ENCODE peak calls at places on chromosomes 6 and 20, in nine cellular contexts. U is osteoblast, J is H1, G is foreskin fibroblast, S is RWPE1, M is IMR-90, W is heart left ventricle, F is left lung, N is sigmoid colon. B is an unnamed sample.

GRCh38 chr6:17580518-17581048 is 19.5 kb upstream of the FAM8A1 start:
- DNase-seq in U (peak; percentile 70), J (no peak), G (peak; percentile 72), S (peak; percentile 26), M (no peak), W (peak; percentile 40), F (peak; percentile 36), N (peak; percentile 75), B (peak; percentile 11)

GRCh38 chr6:39980839-39981580 is 46.7 kb upstream of the MOCS1 start:
- DNase-seq in U (no peak), J (peak; percentile 48), G (peak; percentile 60), S (peak; percentile 61), M (peak; percentile 57), W (no peak), F (no peak), N (no peak), B (peak; percentile 5)

GRCh38 chr6:146041282-146041681 is 12.4 kb downstream of the GRM1 start:
- DNase-seq in U (no peak), J (peak; percentile 52), G (no peak), S (no peak), M (no peak), W (no peak), F (no peak), N (no peak), B (peak; percentile 18)

GRCh38 chr6:138468320-138469015 is 30.8 kb downstream of the NHSL1 start:
- DNase-seq in U (no peak), J (no peak), G (peak; percentile 80), S (peak; percentile 30), M (peak; percentile 73), W (no peak), F (no peak), N (no peak), B (peak; percentile 16)

GRCh38 chr20:50014570-50015562 is 32.1 kb downstream of the SNAI1 start:
- DNase-seq in U (peak; percentile 46), J (no peak), G (peak; percentile 37), S (no peak), M (no peak), W (no peak), F (no peak), N (no peak), B (no peak)

GRCh38 chr6:44099192-44099591 is 28.1 kb downstream of the MRPL14 start:
- DNase-seq in U (no peak), J (no peak), G (no peak), S (no peak), M (no peak), W (no peak), F (no peak), N (no peak), B (no peak)

GRCh38 chr20:1811621-1812498 is 83.3 kb upstream of the SIRPA start:
- DNase-seq in U (no peak), J (no peak), G (peak; percentile 41), S (no peak), M (peak; percentile 41), W (no peak), F (no peak), N (no peak), B (no peak)

GRCh38 chr6:154931741-154932424 is 63.2 kb upstream of the TIAM2 start:
- DNase-seq in U (no peak), J (no peak), G (peak; percentile 84), S (no peak), M (peak; percentile 73), W (no peak), F (no peak), N (no peak), B (no peak)

GRCh38 chr20:10194166-10194565 is 24.5 kb upstream of the SNAP25 start:
- DNase-seq in U (no peak), J (no peak), G (no peak), S (no peak), M (no peak), W (no peak), F (no peak), N (no peak), B (no peak)

GRCh38 chr20:8631271-8631670 is 437.6 kb upstream of the PLCB4 start:
- DNase-seq in U (no peak), J (no peak), G (no peak), S (no peak), M (peak; percentile 8), W (no peak), F (no peak), N (no peak), B (peak; percentile 81)

GRCh38 chr20:63547484-63548480 is at the start of gene SRMS:
- DNase-seq in U (no peak), J (no peak), G (no peak), S (no peak), M (no peak), W (no peak), F (no peak), N (no peak), B (no peak)

GRCh38 chr6:94510877-94511276 is 1066.5 kb upstream of the MANEA start:
- DNase-seq in U (peak; percentile 25), J (no peak), G (no peak), S (no peak), M (no peak), W (no peak), F (no peak), N (peak; percentile 57), B (no peak)

GRCh38 chr20:11502051-11502450 is 415.6 kb upstream of the BTBD3 start:
- DNase-seq in U (no peak), J (no peak), G (peak; percentile 28), S (no peak), M (peak; percentile 13), W (no peak), F (no peak), N (no peak), B (peak; percentile 34)

GRCh38 chr6:158122048-158122447 is 46.0 kb downstream of the SERAC1 start:
- DNase-seq in U (no peak), J (no peak), G (no peak), S (peak; percentile 62), M (no peak), W (no peak), F (no peak), N (no peak), B (no peak)

GRCh38 chr6:167858086-167858591 is 31.4 kb downstream of the AFDN start:
- DNase-seq in U (no peak), J (no peak), G (peak; percentile 74), S (no peak), M (peak; percentile 51), W (no peak), F (no peak), N (no peak), B (peak; percentile 70)

GRCh38 chr20:57090590-57091560 is 175.6 kb downstream of the BMP7 start:
- DNase-seq in U (no peak), J (no peak), G (no peak), S (no peak), M (no peak), W (no peak), F (no peak), N (no peak), B (no peak)

DNA sequence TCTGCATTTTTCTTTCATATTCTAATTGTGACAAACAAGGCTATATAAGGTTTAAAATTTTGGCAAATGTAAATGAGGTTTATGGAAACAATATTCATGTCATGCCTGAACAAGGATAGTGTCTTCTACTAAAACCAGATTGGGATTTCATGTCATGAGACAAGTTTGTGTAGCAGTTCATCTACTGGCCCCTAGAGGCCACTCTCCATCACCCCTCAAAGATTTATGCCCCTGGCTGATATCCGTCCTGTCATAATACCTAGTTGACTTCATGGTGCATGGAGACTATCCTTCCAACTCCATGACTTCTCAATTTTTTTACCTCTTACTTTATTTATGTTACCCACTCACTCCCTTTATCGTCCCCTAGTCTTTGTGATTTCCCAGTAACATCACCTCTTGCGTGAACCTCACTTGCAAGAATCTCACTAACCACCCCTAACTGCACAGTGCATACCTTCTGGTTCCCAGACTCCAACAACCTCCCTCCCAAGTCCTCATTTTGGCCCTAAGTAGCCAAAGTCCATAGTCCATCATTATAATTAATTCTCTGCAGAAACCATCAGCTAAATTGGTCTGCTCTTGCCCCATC is 179.8 kb downstream of the TASP1 start:
- DNase-seq in U (peak; percentile 31), J (no peak), G (peak; percentile 64), S (peak; percentile 55), M (peak; percentile 41), W (no peak), F (no peak), N (no peak), B (peak; percentile 16)
- TF ChIP-seq CTCF in U (peak; percentile 91), J (peak; percentile 83), G (peak; percentile 82), S (peak; percentile 79), M (peak; percentile 71), W (peak; percentile 69), F (peak; percentile 56), N (peak; percentile 49), B (peak; percentile 93)

GRCh38 chr20:37541326-37541725 is 13.7 kb upstream of the BLCAP start:
- DNase-seq in U (no peak), J (no peak), G (no peak), S (no peak), M (no peak), W (peak; percentile 2), F (no peak), N (no peak), B (no peak)
- TF ChIP-seq CTCF in U (no peak), J (no peak), G (no peak), S (no peak), M (no peak), W (no peak), F (no peak), N (no peak), B (no peak)

DNA sequence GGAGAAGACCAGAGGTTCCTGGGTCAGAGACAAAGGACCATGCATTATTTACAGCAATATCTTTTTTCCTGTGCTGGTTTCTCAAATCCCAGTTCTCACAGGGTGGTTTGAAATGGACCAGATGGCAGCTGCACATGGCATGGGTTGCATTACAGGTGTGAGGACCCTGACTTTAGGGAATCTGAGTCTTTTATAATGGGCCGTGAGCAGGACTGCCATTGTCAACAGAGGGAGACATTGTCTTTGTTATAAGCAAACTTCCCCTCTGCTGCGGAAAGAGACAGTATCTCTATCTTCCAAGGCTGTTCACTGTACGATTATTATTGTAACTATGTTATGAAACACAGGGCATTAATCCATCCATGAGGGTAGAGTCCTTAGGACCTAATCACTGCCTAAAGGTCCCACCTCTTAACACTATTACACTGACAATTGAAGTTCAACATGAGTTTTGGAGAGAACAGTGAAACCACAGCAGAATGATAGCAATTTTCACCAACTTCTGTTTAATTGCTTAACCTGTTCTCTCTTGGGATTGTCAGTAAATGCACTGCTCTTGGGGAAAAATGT is 156.1 kb upstream of the AGPAT4 start:
- DNase-seq in U (peak; percentile 41), J (no peak), G (peak; percentile 26), S (no peak), M (no peak), W (no peak), F (no peak), N (no peak), B (no peak)
- TF ChIP-seq CTCF in U (peak; percentile 34), J (peak; percentile 48), G (no peak), S (no peak), M (no peak), W (no peak), F (no peak), N (no peak), B (peak; percentile 20)

GRCh38 chr6:7290079-7290478 is 22.9 kb downstream of the SSR1 start:
- DNase-seq in U (no peak), J (no peak), G (no peak), S (no peak), M (no peak), W (no peak), F (no peak), N (no peak), B (no peak)

GRCh38 chr6:7282097-7282906 is 30.7 kb downstream of the SSR1 start:
- DNase-seq in U (peak; percentile 14), J (no peak), G (no peak), S (no peak), M (no peak), W (no peak), F (no peak), N (no peak), B (no peak)

GRCh38 chr6:7283676-7284075 is 29.3 kb downstream of the SSR1 start:
- DNase-seq in U (no peak), J (no peak), G (no peak), S (no peak), M (no peak), W (no peak), F (no peak), N (no peak), B (no peak)

GRCh38 chr6:7285416-7285815 is 27.6 kb downstream of the SSR1 start:
- DNase-seq in U (no peak), J (no peak), G (no peak), S (no peak), M (no peak), W (no peak), F (no peak), N (no peak), B (no peak)
- TF ChIP-seq CTCF in U (no peak), J (no peak), G (no peak), S (no peak), M (no peak), W (no peak), F (no peak), N (no peak), B (no peak)